ENCODE peak calls at places on chromosomes 6 and 20, in seven cellular contexts. Z is fibroblast of pulmonary artery; Q is HT1080; F is T-helper 1 cell; L is CD4-positive, alpha-beta memory T cell; A is lung microvascular endothelial cell; T is stimulated activated CD8-positive, alpha-beta memory T cell treated with anti-CD3 and anti-CD28 coated beads, Interleukin-15, amount 100 ng/mL, for 24 hours. X is an unnamed sample.

GRCh38 chr6:141354191-141354950 is 778.4 kb upstream of the GJE1 start:
- DNase-seq in Z (no peak), Q (no peak), F (no peak), L (no peak), A (no peak), T (no peak), X (no peak)

GRCh38 chr6:2738373-2738979 is 12.2 kb downstream of the MYLK4 start:
- DNase-seq in Z (peak), Q (peak), F (peak), L (peak), A (peak), T (no peak), X (no peak)

GRCh38 chr6:130933712-130934200 is 106.5 kb downstream of the SMLR1 start:
- DNase-seq in Z (peak), Q (no peak), F (no peak), L (no peak), A (no peak), T (no peak), X (no peak)

GRCh38 chr6:29641430-29642213 is 8.6 kb upstream of the GABBR1 start:
- DNase-seq in Z (no peak), Q (no peak), F (peak), L (peak), A (no peak), T (no peak), X (no peak)

GRCh38 chr20:56765172-56766073 is 136.3 kb downstream of the TFAP2C start:
- DNase-seq in Z (no peak), Q (no peak), F (no peak), L (no peak), A (peak), T (no peak), X (no peak)

GRCh38 chr20:1894951-1895673 is at the start of gene SIRPA:
- DNase-seq in Z (peak), Q (peak), F (no peak), L (no peak), A (peak), T (no peak), X (no peak)

GRCh38 chr6:65221153-65221552 is 485.9 kb downstream of the EYS start:
- DNase-seq in Z (no peak), Q (no peak), F (no peak), L (no peak), A (no peak), T (no peak), X (no peak)

GRCh38 chr6:14546036-14546435 is 428.5 kb downstream of the CD83 start:
- DNase-seq in Z (no peak), Q (no peak), F (no peak), L (no peak), A (no peak), T (no peak), X (no peak)

GRCh38 chr20:24034820-24035219 is 46.2 kb upstream of the GGTLC1 start:
- DNase-seq in Z (peak), Q (no peak), F (no peak), L (no peak), A (peak), T (no peak), X (no peak)

GRCh38 chr20:9626357-9626756 is 112.0 kb downstream of the LAMP5 start:
- DNase-seq in Z (no peak), Q (peak), F (no peak), L (no peak), A (no peak), T (no peak), X (no peak)

GRCh38 chr20:63652192-63652980 is 838 bp downstream of the STMN3 start:
- DNase-seq in Z (peak), Q (no peak), F (no peak), L (peak), A (no peak), T (no peak), X (no peak)

GRCh38 chr6:10962673-10963072 is 75.8 kb downstream of the SYCP2L start:
- DNase-seq in Z (peak), Q (no peak), F (no peak), L (no peak), A (no peak), T (no peak), X (no peak)

GRCh38 chr20:44181611-44182010 is 5.4 kb downstream of the JPH2 start:
- DNase-seq in Z (no peak), Q (no peak), F (no peak), L (no peak), A (no peak), T (no peak), X (no peak)

GRCh38 chr6:169959129-169960002 is 207.9 kb downstream of the ERMARD start:
- DNase-seq in Z (no peak), Q (no peak), F (peak), L (peak), A (no peak), T (no peak), X (no peak)

GRCh38 chr6:109083657-109084056 is 11.0 kb downstream of the SESN1 start:
- DNase-seq in Z (no peak), Q (no peak), F (no peak), L (no peak), A (no peak), T (no peak), X (no peak)

GRCh38 chr6:4732691-4733315 is 43.4 kb upstream of the CDYL start:
- DNase-seq in Z (peak), Q (peak), F (no peak), L (no peak), A (peak), T (no peak), X (no peak)

GRCh38 chr6:48123601-48124000 is 12.6 kb upstream of the PTCHD4 start:
- DNase-seq in Z (no peak), Q (no peak), F (no peak), L (no peak), A (no peak), T (no peak), X (no peak)

GRCh38 chr6:83431545-83432165 is 804 bp upstream of the ME1 start:
- DNase-seq in Z (no peak), Q (no peak), F (no peak), L (no peak), A (no peak), T (no peak), X (no peak)

GRCh38 chr6:11333292-11333849 is 100.9 kb upstream of the NEDD9 start:
- DNase-seq in Z (no peak), Q (no peak), F (no peak), L (no peak), A (no peak), T (no peak), X (no peak)

GRCh38 chr6:15894973-15895858 is 232.4 kb upstream of the DTNBP1 start:
- DNase-seq in Z (no peak), Q (no peak), F (no peak), L (no peak), A (no peak), T (no peak), X (no peak)

GRCh38 chr6:112223070-112223861 is 31.1 kb downstream of the LAMA4 start:
- DNase-seq in Z (peak), Q (no peak), F (no peak), L (no peak), A (no peak), T (no peak), X (no peak)

GRCh38 chr20:20780127-20780822 is 67.8 kb upstream of the RALGAPA2 start:
- DNase-seq in Z (peak), Q (peak), F (peak), L (no peak), A (no peak), T (no peak), X (peak)

GRCh38 chr20:1150218-1150617 is 31.8 kb downstream of the PSMF1 start:
- DNase-seq in Z (peak), Q (peak), F (peak), L (no peak), A (no peak), T (no peak), X (no peak)

GRCh38 chr6:75748743-75749538 is at the start of gene MYO6:
- DNase-seq in Z (peak), Q (peak), F (peak), L (peak), A (peak), T (peak), X (no peak)

GRCh38 chr6:10355115-10355702 is 59.7 kb downstream of the TFAP2A start:
- DNase-seq in Z (no peak), Q (no peak), F (no peak), L (no peak), A (no peak), T (no peak), X (no peak)

GRCh38 chr6:43900560-43901329 is 130.7 kb downstream of the VEGFA start:
- DNase-seq in Z (no peak), Q (no peak), F (no peak), L (no peak), A (no peak), T (no peak), X (no peak)

GRCh38 chr6:21906826-21907225 is 313.3 kb downstream of the SOX4 start:
- DNase-seq in Z (no peak), Q (no peak), F (no peak), L (no peak), A (no peak), T (no peak), X (no peak)

GRCh38 chr6:11766056-11766455 is 12.5 kb downstream of the ADTRP start:
- DNase-seq in Z (peak), Q (peak), F (no peak), L (no peak), A (peak), T (no peak), X (no peak)

GRCh38 chr20:52675414-52675813 is 296.7 kb upstream of the TSHZ2 start:
- DNase-seq in Z (no peak), Q (no peak), F (no peak), L (no peak), A (no peak), T (no peak), X (no peak)

GRCh38 chr20:59776059-59776603 is 157.3 kb downstream of the SYCP2 start:
- DNase-seq in Z (no peak), Q (no peak), F (no peak), L (no peak), A (no peak), T (no peak), X (no peak)

GRCh38 chr6:142761756-142762155 is 183.2 kb downstream of the HIVEP2 start:
- DNase-seq in Z (no peak), Q (no peak), F (no peak), L (no peak), A (no peak), T (no peak), X (no peak)

GRCh38 chr20:64129146-64129782 is 21.9 kb upstream of the NPBWR2 start:
- DNase-seq in Z (no peak), Q (no peak), F (no peak), L (no peak), A (no peak), T (no peak), X (peak)

GRCh38 chr6:10426781-10427279 is 12.0 kb upstream of the TFAP2A start:
- DNase-seq in Z (no peak), Q (no peak), F (no peak), L (no peak), A (no peak), T (no peak), X (no peak)

GRCh38 chr6:90319044-90319443 is 22.4 kb upstream of the BACH2 start:
- DNase-seq in Z (peak), Q (peak), F (peak), L (no peak), A (no peak), T (no peak), X (no peak)

GRCh38 chr20:44728835-44729342 is 13.7 kb downstream of the CCN5 start:
- DNase-seq in Z (peak), Q (peak), F (no peak), L (no peak), A (peak), T (no peak), X (no peak)

GRCh38 chr6:106356382-106356781 is 4.1 kb upstream of the CRYBG1 start:
- DNase-seq in Z (no peak), Q (no peak), F (no peak), L (no peak), A (no peak), T (no peak), X (no peak)